ENCODE peak calls at places on chromosomes 5 and 9, in five cellular contexts. M, K, V, I and F are unnamed samples.

GRCh38 chr5:179585903-179586511 is 35.7 kb downstream of the RUFY1 start:
- DNase-seq in M (no peak), K (no peak), V (peak; percentile 65), I (no peak), F (peak; percentile 44)

GRCh38 chr9:326667-327066 is 112.0 kb downstream of the DOCK8 start:
- DNase-seq in M (no peak), K (no peak), V (no peak), I (no peak), F (no peak)

GRCh38 chr5:133763744-133764143 is 151.4 kb upstream of the FSTL4 start:
- DNase-seq in M (no peak), K (no peak), V (no peak), I (no peak), F (no peak)

GRCh38 chr5:77356740-77357139 is 135.4 kb downstream of the WDR41 start:
- DNase-seq in M (no peak), K (no peak), V (no peak), I (peak; percentile 65), F (no peak)

GRCh38 chr9:35010351-35010958 is 20.9 kb downstream of the DNAJB5 start:
- DNase-seq in M (no peak), K (no peak), V (no peak), I (no peak), F (no peak)

GRCh38 chr5:54883374-54884194 is 101.8 kb downstream of the ESM1 start:
- DNase-seq in M (peak; percentile 64), K (peak; percentile 75), V (peak; percentile 69), I (peak; percentile 54), F (peak; percentile 78)

GRCh38 chr5:39140558-39141168 is 66.5 kb upstream of the RICTOR start:
- DNase-seq in M (no peak), K (no peak), V (no peak), I (peak; percentile 13), F (no peak)

GRCh38 chr5:169805527-169805934 is 168.5 kb downstream of the DOCK2 start:
- DNase-seq in M (no peak), K (no peak), V (no peak), I (peak; percentile 61), F (no peak)

GRCh38 chr9:123360161-123361085 is 4.4 kb downstream of the CRB2 start:
- DNase-seq in M (peak; percentile 66), K (peak; percentile 80), V (no peak), I (no peak), F (no peak)

GRCh38 chr5:123809594-123810172 is 297.7 kb downstream of the CSNK1G3 start:
- DNase-seq in M (no peak), K (no peak), V (no peak), I (no peak), F (no peak)

GRCh38 chr5:59842999-59843398 is 50.5 kb downstream of the PDE4D start:
- DNase-seq in M (no peak), K (no peak), V (no peak), I (peak; percentile 59), F (no peak)

GRCh38 chr9:121631978-121632418 is 19.4 kb upstream of the DAB2IP start:
- DNase-seq in M (no peak), K (no peak), V (no peak), I (no peak), F (no peak)

GRCh38 chr5:104952876-104953275 is 1390.3 kb upstream of the NUDT12 start:
- DNase-seq in M (no peak), K (no peak), V (no peak), I (no peak), F (no peak)

GRCh38 chr5:177427919-177428573 is 1.6 kb downstream of the GRK6 start:
- DNase-seq in M (no peak), K (peak; percentile 50), V (peak; percentile 55), I (no peak), F (peak; percentile 90)

GRCh38 chr5:177425196-177425800 is 1.2 kb upstream of the GRK6 start:
- DNase-seq in M (no peak), K (peak; percentile 79), V (no peak), I (no peak), F (no peak)

GRCh38 chr5:177427211-177427822 is 841 bp downstream of the GRK6 start:
- DNase-seq in M (no peak), K (peak; percentile 30), V (no peak), I (no peak), F (peak; percentile 82)

GRCh38 chr5:177425801-177426565 is 493 bp upstream of the GRK6 start:
- DNase-seq in M (peak; percentile 99), K (peak; percentile 100), V (peak; percentile 100), I (peak; percentile 100), F (peak; percentile 99)

DNA sequence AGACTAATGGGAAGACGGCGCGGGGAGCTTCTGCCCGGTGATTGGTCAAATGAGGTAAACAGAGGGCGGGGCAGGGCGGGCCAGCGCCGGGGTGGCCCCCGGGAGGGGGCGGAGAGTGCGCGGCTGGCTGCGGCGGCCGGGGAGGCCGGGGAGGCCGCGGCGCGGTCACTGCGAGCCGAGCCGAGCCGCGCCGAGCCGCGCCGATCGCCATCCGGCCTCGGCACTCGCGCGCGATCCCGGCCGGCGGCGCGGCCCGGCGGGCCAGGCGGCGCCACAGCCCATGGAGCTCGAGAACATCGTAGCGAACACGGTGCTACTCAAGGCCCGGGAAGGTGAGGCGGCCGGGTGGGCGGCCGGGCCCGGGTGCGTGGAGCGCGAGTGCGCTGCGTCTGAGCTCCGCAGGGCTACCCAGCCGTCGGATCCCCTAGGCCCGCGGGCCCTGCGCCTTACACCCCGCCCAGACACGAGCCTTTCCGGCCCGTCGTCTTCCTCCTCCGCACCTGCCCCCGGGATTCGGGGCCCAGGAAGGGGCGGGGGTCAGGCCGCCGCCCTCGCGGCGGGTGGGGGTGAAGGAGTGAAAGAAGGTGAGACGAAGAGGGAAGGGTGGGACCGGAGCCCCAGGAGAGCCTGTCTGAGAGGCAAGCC is at the start of gene GRK6:
- DNase-seq in M (peak; percentile 57), K (peak; percentile 76), V (peak; percentile 72), I (no peak), F (peak; percentile 96)
- H3K4me1 ChIP-seq in M (no peaks in the 10 kb centered on the region), K (peaks cover 11% of the 10 kb centered on the region), V (no peaks in the 10 kb centered on the region), I (peaks cover 13% of the 10 kb centered on the region), F (peaks cover 54% of the 10 kb centered on the region)

DNA sequence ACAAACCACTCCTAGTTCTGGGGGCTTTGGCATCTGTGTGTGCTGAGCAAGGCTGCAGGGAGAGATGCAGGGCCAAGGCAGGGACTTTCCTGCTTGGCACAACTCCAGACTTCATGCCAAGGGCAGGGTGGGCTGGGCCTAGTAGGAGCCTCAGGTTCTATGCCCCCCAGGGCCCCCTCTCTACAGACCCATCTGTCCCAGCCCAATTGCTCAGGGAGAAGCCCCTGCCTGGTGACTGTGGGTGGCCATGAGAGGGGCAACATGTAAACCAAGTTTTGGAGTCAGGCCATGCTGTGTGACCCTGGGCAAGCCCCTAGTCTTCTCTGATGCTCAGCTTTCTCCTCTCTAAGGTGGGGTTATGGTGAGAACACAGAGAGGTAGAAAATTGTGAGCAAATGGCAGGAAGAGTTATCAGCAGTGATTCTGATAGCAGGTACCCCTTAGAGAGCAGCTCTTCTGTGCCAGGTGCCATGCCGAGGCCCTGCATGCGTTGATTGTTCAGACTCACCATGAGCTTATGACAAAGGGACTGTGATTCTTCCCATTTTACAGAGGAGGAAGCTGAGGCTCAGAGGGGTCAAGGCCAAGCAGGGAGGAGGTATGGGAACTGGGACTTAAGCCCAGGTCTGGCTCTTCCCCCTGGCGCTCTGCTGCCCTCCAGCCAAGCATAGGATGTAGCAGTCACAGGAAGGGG is 5.2 kb downstream of the OLFML2A start:
- DNase-seq in M (peak; percentile 12), K (no peak), V (no peak), I (no peak), F (no peak)
- H3K27ac ChIP-seq in M (peak overlapping the region; percentile 61), K (no peak overlapping the region), V (no peak overlapping the region), I (no peak overlapping the region), F (no peak overlapping the region)

DNA sequence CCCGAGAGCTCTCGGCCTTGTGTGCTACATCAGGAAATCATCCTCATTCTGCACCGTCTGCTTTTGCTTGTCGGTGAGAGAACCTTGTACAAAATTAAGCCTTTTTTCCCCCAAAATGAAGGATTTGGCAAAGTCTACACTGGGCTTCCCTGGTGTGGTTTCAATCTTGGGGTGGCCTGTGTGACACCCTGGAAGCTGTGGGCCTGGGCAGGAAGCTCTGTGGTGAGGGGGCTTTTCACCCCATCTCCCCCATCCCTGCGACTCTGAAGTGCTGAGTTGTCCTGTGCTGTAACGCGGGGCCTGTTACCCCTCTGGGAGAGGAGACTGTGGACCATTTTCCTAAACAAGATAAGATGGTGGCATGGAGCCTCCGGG is 55.4 kb downstream of the AHRR start:
- DNase-seq in M (no peak), K (no peak), V (peak; percentile 13), I (no peak), F (peak; percentile 30)
- H3K4me1 ChIP-seq in M (no peaks in the 10 kb centered on the region), K (no peaks in the 10 kb centered on the region), V (no peaks in the 10 kb centered on the region), I (peaks cover 43% of the 10 kb centered on the region), F (peaks cover 4% of the 10 kb centered on the region)

GRCh38 chr9:107816187-107817021 is 326.8 kb upstream of the KLF4 start:
- DNase-seq in M (no peak), K (no peak), V (no peak), I (no peak), F (no peak)
- H3K27ac ChIP-seq in M (no peak overlapping the region), K (no peak overlapping the region), V (no peak overlapping the region), I (no peak overlapping the region), F (no peak overlapping the region)

DNA sequence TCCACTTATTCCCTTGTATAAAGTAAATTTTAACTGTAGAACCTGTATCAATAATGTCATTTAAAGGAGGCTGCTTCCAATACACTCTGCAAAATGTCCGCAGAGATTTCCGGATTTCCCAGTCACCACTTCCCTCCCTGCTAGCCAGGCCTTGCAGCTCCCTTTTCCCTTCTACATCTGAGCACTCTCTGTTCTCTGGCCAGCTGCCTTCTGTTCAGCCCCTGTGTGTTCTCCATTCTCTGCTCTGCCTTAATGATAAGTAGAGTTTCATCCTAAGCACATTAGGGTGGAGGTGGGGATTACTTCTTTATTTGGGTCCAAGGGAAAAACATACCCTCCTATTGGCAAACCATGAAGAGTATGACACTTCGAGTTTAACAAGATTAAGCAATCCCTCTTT is 719.6 kb upstream of the WWC1 start:
- DNase-seq in M (no peak), K (no peak), V (no peak), I (no peak), F (no peak)
- H3K4me1 ChIP-seq in M (no peaks in the 10 kb centered on the region), K (no peaks in the 10 kb centered on the region), V (no peaks in the 10 kb centered on the region), I (no peaks in the 10 kb centered on the region), F (no peaks in the 10 kb centered on the region)

GRCh38 chr5:1502737-1503120 is 21.0 kb downstream of the LPCAT1 start:
- DNase-seq in M (no peak), K (no peak), V (no peak), I (no peak), F (no peak)
- H3K27ac ChIP-seq in M (no peak overlapping the region), K (no peak overlapping the region), V (no peak overlapping the region), I (no peak overlapping the region), F (peak overlapping the region; percentile 87)

GRCh38 chr5:103469288-103470065 is 93.1 kb downstream of the NUDT12 start:
- DNase-seq in M (no peak), K (no peak), V (no peak), I (peak; percentile 47), F (no peak)

GRCh38 chr5:103464801-103465484 is 97.6 kb downstream of the NUDT12 start:
- DNase-seq in M (no peak), K (no peak), V (no peak), I (no peak), F (no peak)

GRCh38 chr5:103466494-103466893 is 96.1 kb downstream of the NUDT12 start:
- DNase-seq in M (no peak), K (no peak), V (no peak), I (peak; percentile 62), F (no peak)

GRCh38 chr5:103467831-103468230 is 94.8 kb downstream of the NUDT12 start:
- DNase-seq in M (no peak), K (no peak), V (no peak), I (no peak), F (no peak)

DNA sequence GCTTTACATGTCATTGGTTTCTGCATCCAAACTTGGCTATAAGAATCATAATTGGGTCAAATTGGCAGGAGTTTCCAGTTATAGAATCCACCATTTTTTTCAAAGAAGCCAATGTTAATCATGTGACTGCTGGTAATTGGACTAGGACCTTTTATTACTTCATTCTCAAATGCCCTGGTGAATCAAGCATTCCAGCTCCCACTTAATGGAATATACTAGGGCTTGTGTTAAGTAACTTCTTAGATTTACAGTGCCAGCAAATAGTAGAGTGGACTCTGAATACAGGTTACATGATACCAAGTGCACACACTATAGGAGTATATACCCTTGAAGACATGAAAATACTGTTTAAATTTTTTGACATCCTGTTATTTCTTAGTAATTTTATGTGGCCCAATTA is 96.7 kb downstream of the NUDT12 start:
- DNase-seq in M (no peak), K (no peak), V (no peak), I (no peak), F (no peak)
- H3K4me1 ChIP-seq in M (no peaks in the 10 kb centered on the region), K (no peaks in the 10 kb centered on the region), V (no peaks in the 10 kb centered on the region), I (peaks cover 3% of the 10 kb centered on the region), F (no peaks in the 10 kb centered on the region)